ENCODE peak calls at places on chromosomes 7 and 10, in five cellular contexts. U is psoas muscle; F is H1; V is adrenal gland; I is CD8-positive, alpha-beta memory T cell. K is an unnamed sample.

GRCh38 chr7:69204936-69205335 is 393.3 kb upstream of the AUTS2 start:
- DNase-seq in U (no peak), F (no peak), V (no peak), I (no peak), K (no peak)

GRCh38 chr10:83917519-83918506 is 221.5 kb upstream of the GHITM start:
- DNase-seq in U (no peak), F (no peak), V (peak; percentile 25), I (no peak), K (peak; percentile 23)

GRCh38 chr10:31146496-31147219 is 115.0 kb upstream of the ZNF438 start:
- DNase-seq in U (peak; percentile 41), F (no peak), V (no peak), I (no peak), K (no peak)

GRCh38 chr7:123867220-123867619 is 22.3 kb downstream of the HYAL4 start:
- DNase-seq in U (no peak), F (no peak), V (no peak), I (no peak), K (no peak)

GRCh38 chr7:2076649-2077064 is 156.1 kb downstream of the MAD1L1 start:
- DNase-seq in U (no peak), F (no peak), V (no peak), I (no peak), K (no peak)

GRCh38 chr10:113199459-113199858 is 249.4 kb downstream of the TCF7L2 start:
- DNase-seq in U (no peak), F (no peak), V (no peak), I (no peak), K (no peak)

GRCh38 chr10:102235598-102235920 is 5.8 kb downstream of the PITX3 start:
- DNase-seq in U (no peak), F (no peak), V (no peak), I (no peak), K (no peak)

GRCh38 chr10:8543361-8544056 is 489.0 kb downstream of the GATA3 start:
- DNase-seq in U (no peak), F (no peak), V (no peak), I (no peak), K (peak; percentile 66)

GRCh38 chr10:71756441-71757191 is 16.7 kb downstream of the VSIR start:
- DNase-seq in U (no peak), F (no peak), V (no peak), I (no peak), K (no peak)

GRCh38 chr7:11716185-11716584 is 115.8 kb downstream of the THSD7A start:
- DNase-seq in U (no peak), F (no peak), V (no peak), I (no peak), K (peak; percentile 32)

GRCh38 chr10:69333205-69333604 is 54.9 kb downstream of the HK1 start:
- DNase-seq in U (no peak), F (no peak), V (no peak), I (no peak), K (peak; percentile 82)

GRCh38 chr10:95480901-95481491 is 80.2 kb downstream of the SORBS1 start:
- DNase-seq in U (no peak), F (no peak), V (no peak), I (no peak), K (no peak)

GRCh38 chr7:4009720-4010119 is 672.4 kb upstream of the FOXK1 start:
- DNase-seq in U (no peak), F (no peak), V (no peak), I (no peak), K (no peak)

GRCh38 chr10:10039600-10039999 is 978.1 kb upstream of the CELF2 start:
- DNase-seq in U (no peak), F (no peak), V (no peak), I (no peak), K (no peak)

GRCh38 chr10:10032991-10033390 is 984.7 kb upstream of the CELF2 start:
- DNase-seq in U (no peak), F (no peak), V (no peak), I (no peak), K (no peak)

GRCh38 chr10:10043083-10043482 is 974.6 kb upstream of the CELF2 start:
- DNase-seq in U (no peak), F (no peak), V (no peak), I (no peak), K (no peak)

GRCh38 chr10:10038358-10038757 is 979.3 kb upstream of the CELF2 start:
- DNase-seq in U (no peak), F (no peak), V (no peak), I (no peak), K (no peak)
- H3K9me3 ChIP-seq in U (no peaks in the 10 kb centered on the region), F (no peaks in the 10 kb centered on the region), V (no peaks in the 10 kb centered on the region), I (no peaks in the 10 kb centered on the region), K (no peaks in the 10 kb centered on the region)

GRCh38 chr10:133115453-133115842 is 27.7 kb downstream of the ADGRA1 start:
- DNase-seq in U (no peak), F (no peak), V (no peak), I (no peak), K (no peak)

GRCh38 chr10:133114726-133115452 is 27.2 kb downstream of the ADGRA1 start:
- DNase-seq in U (no peak), F (no peak), V (no peak), I (no peak), K (no peak)

GRCh38 chr10:133116455-133116854 is 28.7 kb downstream of the ADGRA1 start:
- DNase-seq in U (no peak), F (no peak), V (no peak), I (no peak), K (no peak)

GRCh38 chr10:133117036-133117687 is 29.4 kb downstream of the ADGRA1 start:
- DNase-seq in U (no peak), F (no peak), V (no peak), I (no peak), K (no peak)

GRCh38 chr10:133115981-133116380 is 28.3 kb downstream of the ADGRA1 start:
- DNase-seq in U (no peak), F (no peak), V (no peak), I (no peak), K (no peak)
- H3K9me3 ChIP-seq in U (no peaks in the 10 kb centered on the region), F (peaks cover 3% of the 10 kb centered on the region), V (no peaks in the 10 kb centered on the region), I (no peaks in the 10 kb centered on the region), K (no peaks in the 10 kb centered on the region)

GRCh38 chr10:42304341-42304740 is 334.0 kb downstream of the ZNF33B start:
- DNase-seq in U (no peak), F (no peak), V (no peak), I (no peak), K (no peak)
- H3K9me3 ChIP-seq in U (peaks cover 62% of the 10 kb centered on the region), F (peaks cover 42% of the 10 kb centered on the region), V (no peaks in the 10 kb centered on the region), I (peaks cover 19% of the 10 kb centered on the region), K (no peaks in the 10 kb centered on the region)

DNA sequence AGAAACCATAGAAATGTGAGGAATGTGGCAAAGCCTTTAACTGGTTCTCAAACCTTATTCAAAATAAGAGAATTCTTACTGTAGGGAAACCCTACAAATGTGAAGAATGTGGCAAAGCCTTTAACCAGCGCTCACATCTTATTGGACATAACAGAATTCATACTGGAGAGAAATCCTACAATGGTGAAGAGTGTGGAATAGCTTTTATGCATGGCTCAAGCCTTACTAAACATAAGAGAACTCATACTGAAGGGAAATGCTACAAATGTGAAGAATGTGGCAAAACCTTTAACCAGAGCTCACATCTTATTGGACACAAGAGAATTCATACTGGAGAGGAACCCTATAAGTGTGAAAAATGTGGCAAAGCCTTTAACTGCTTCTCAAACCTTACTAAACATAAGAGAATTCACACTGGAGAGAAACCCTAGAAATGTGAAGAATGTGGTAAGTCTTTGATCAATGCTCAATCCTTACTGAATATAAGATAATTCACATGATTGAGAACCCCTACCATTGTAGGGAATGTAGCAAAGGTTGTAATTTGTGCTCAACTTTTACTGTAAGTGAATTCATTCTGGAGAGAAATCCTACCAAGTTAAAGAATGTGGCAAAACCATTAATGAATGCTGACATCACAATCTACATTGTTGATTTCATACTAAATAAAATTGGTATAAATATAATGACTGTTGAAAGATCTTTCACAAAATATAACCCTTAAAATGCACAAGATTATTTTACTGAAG is 142.5 kb upstream of the ZNF479 start:
- DNase-seq in U (no peak), F (no peak), V (no peak), I (no peak), K (no peak)
- H3K9me3 ChIP-seq in U (peaks cover 20% of the 10 kb centered on the region), F (peaks cover 52% of the 10 kb centered on the region), V (no peaks in the 10 kb centered on the region), I (peaks cover 5% of the 10 kb centered on the region), K (no peaks in the 10 kb centered on the region)

GRCh38 chr7:58086461-58086860 is 636.5 kb downstream of the ZNF716 start:
- DNase-seq in U (no peak), F (no peak), V (no peak), I (no peak), K (no peak)
- H3K9me3 ChIP-seq in U (no peaks in the 10 kb centered on the region), F (peaks cover 48% of the 10 kb centered on the region), V (no peaks in the 10 kb centered on the region), I (no peaks in the 10 kb centered on the region), K (no peaks in the 10 kb centered on the region)